ENCODE peak calls at places on chromosome 16, in six cellular contexts. Z is prostate gland, F is A549, D is heart right ventricle, M is PC-3, U is esophagus squamous epithelium. H is an unnamed sample.

GRCh38 chr16:675884-676564 is 553 bp downstream of the RHBDL1 start:
- DNase-seq in Z (no peak), F (no peak), D (no peak), M (no peak), U (no peak), H (no peak)

GRCh38 chr16:46972429-46972970 is 974 bp downstream of the DNAJA2 start:
- DNase-seq in Z (no peak), F (peak; percentile 28), D (no peak), M (peak; percentile 30), U (no peak), H (no peak)

GRCh38 chr16:58644765-58645487 is 15.3 kb upstream of the CNOT1 start:
- DNase-seq in Z (no peak), F (no peak), D (no peak), M (peak; percentile 30), U (no peak), H (no peak)

GRCh38 chr16:76226011-76226410 is 51.2 kb upstream of the CNTNAP4 start:
- DNase-seq in Z (no peak), F (no peak), D (no peak), M (peak; percentile 26), U (no peak), H (no peak)

GRCh38 chr16:75048051-75048450 is 49.2 kb downstream of the ZNRF1 start:
- DNase-seq in Z (no peak), F (no peak), D (no peak), M (peak; percentile 19), U (no peak), H (no peak)

GRCh38 chr16:23384878-23385277 is 68.1 kb downstream of the COG7 start:
- DNase-seq in Z (peak; percentile 66), F (no peak), D (no peak), M (no peak), U (no peak), H (no peak)

GRCh38 chr16:71357681-71358080 is 842 bp upstream of the CALB2 start:
- DNase-seq in Z (no peak), F (peak; percentile 22), D (no peak), M (peak; percentile 25), U (no peak), H (no peak)

GRCh38 chr16:1196494-1196893 is 28.6 kb downstream of the TPSG1 start:
- DNase-seq in Z (no peak), F (no peak), D (no peak), M (no peak), U (no peak), H (no peak)

GRCh38 chr16:89525146-89525913 is 17.1 kb downstream of the SPG7 start:
- DNase-seq in Z (no peak), F (no peak), D (peak; percentile 54), M (no peak), U (no peak), H (no peak)

GRCh38 chr16:73382921-73383594 is 335.1 kb upstream of the ZFHX3 start:
- DNase-seq in Z (no peak), F (no peak), D (no peak), M (no peak), U (no peak), H (no peak)

GRCh38 chr16:88437367-88437964 is 15.6 kb upstream of the ZFPM1 start:
- DNase-seq in Z (no peak), F (peak; percentile 52), D (no peak), M (peak; percentile 68), U (no peak), H (no peak)

GRCh38 chr16:924806-925205 is 46.0 kb downstream of the LMF1 start:
- DNase-seq in Z (no peak), F (no peak), D (no peak), M (no peak), U (no peak), H (no peak)

GRCh38 chr16:56450275-56450889 is 750 bp downstream of the NUDT21 start:
- DNase-seq in Z (no peak), F (peak; percentile 5), D (no peak), M (no peak), U (no peak), H (no peak)

GRCh38 chr16:49932943-49933342 is 77.0 kb upstream of the ZNF423 start:
- DNase-seq in Z (no peak), F (no peak), D (peak; percentile 19), M (peak; percentile 5), U (no peak), H (no peak)

GRCh38 chr16:23905027-23905426 is 69.2 kb downstream of the PRKCB start:
- DNase-seq in Z (peak; percentile 47), F (peak; percentile 86), D (no peak), M (peak; percentile 11), U (no peak), H (no peak)

GRCh38 chr16:31093132-31093703 is 1.4 kb downstream of the VKORC1 start:
- DNase-seq in Z (no peak), F (peak; percentile 31), D (no peak), M (peak; percentile 54), U (no peak), H (no peak)

GRCh38 chr16:27745348-27745747 is 195.4 kb downstream of the KATNIP start:
- DNase-seq in Z (no peak), F (peak; percentile 25), D (no peak), M (no peak), U (no peak), H (no peak)

GRCh38 chr16:24463196-24463945 is 76.0 kb upstream of the RBBP6 start:
- DNase-seq in Z (no peak), F (no peak), D (no peak), M (no peak), U (no peak), H (no peak)

GRCh38 chr16:87778476-87778829 is 12.7 kb upstream of the KLHDC4 start:
- DNase-seq in Z (no peak), F (no peak), D (no peak), M (no peak), U (no peak), H (no peak)

GRCh38 chr16:78444-79145 is 570 bp downstream of the MPG start:
- DNase-seq in Z (no peak), F (no peak), D (no peak), M (peak; percentile 32), U (no peak), H (no peak)

GRCh38 chr16:65494080-65494479 is 372.2 kb upstream of the CDH11 start:
- DNase-seq in Z (no peak), F (no peak), D (no peak), M (no peak), U (no peak), H (no peak)

GRCh38 chr16:667113-667779 is 686 bp upstream of the RHOT2 start:
- DNase-seq in Z (no peak), F (no peak), D (no peak), M (no peak), U (no peak), H (no peak)

GRCh38 chr16:78659216-78659615 is 559.8 kb downstream of the WWOX start:
- DNase-seq in Z (no peak), F (no peak), D (peak; percentile 19), M (no peak), U (no peak), H (no peak)

GRCh38 chr16:53893731-53894435 is 189.9 kb downstream of the FTO start:
- DNase-seq in Z (peak; percentile 48), F (peak; percentile 31), D (no peak), M (peak; percentile 68), U (no peak), H (no peak)

GRCh38 chr16:84038491-84038890 is 4.1 kb downstream of the SLC38A8 start:
- DNase-seq in Z (no peak), F (no peak), D (no peak), M (no peak), U (no peak), H (no peak)

GRCh38 chr16:35687781-35688180 is 2228.4 kb downstream of the TP53TG3F start:
- DNase-seq in Z (no peak), F (no peak), D (no peak), M (no peak), U (no peak), H (no peak)
- H3K9me3 ChIP-seq in Z (no peaks in the 10 kb centered on the region), F (no peaks in the 10 kb centered on the region), D (no peaks in the 10 kb centered on the region), M (no peaks in the 10 kb centered on the region), U (peaks cover 3% of the 10 kb centered on the region), H (no peaks in the 10 kb centered on the region)

DNA sequence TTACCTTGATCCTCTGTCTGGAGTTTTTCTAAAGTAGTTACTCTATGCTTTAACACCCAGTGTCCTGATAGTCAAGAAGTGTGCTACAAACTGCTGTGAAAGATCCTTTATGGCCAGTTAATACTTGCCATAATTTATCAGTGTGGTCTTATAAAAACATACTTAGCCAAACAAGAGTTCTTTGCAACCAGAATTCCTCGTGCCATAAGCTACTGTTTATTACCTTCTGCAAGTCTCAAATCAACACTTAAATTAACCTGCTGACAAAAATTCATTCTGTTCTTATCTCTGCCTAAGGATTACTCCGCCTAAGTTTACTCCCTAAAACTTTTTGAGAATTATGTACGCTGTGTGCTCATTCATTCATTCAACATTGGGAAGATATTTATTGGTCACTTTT is 22.8 kb downstream of the ZNF75A start:
- DNase-seq in Z (no peak), F (no peak), D (no peak), M (no peak), U (no peak), H (no peak)
- H3K9me3 ChIP-seq in Z (no peaks in the 10 kb centered on the region), F (peaks cover 57% of the 10 kb centered on the region), D (no peaks in the 10 kb centered on the region), M (no peaks in the 10 kb centered on the region), U (peaks cover 5% of the 10 kb centered on the region), H (peaks cover 7% of the 10 kb centered on the region)

GRCh38 chr16:80116711-80117110 is 424.1 kb upstream of the DYNLRB2 start:
- DNase-seq in Z (no peak), F (no peak), D (no peak), M (no peak), U (no peak), H (no peak)
- H3K9me3 ChIP-seq in Z (no peaks in the 10 kb centered on the region), F (no peaks in the 10 kb centered on the region), D (no peaks in the 10 kb centered on the region), M (no peaks in the 10 kb centered on the region), U (no peaks in the 10 kb centered on the region), H (no peaks in the 10 kb centered on the region)

DNA sequence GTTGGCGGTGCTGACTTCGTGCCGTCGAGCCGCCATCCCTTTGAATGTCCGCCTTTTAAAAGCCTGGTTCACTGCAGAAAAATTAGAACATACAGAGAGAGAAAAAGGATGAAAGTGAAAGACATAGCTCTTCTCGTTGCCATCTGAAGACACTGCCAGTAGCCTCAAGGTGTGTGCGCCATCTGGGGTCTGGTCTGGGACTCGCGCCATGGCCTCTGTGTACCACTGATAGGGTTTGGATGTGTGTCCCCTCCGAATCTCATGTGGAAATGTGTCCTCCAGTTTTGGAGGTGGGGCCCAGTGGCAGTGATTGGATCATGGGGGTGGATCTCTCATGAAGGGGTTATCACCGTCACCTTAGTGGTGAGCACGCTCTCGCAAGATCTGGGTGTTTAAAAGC is 15.5 kb downstream of the GSE1 start:
- DNase-seq in Z (no peak), F (no peak), D (no peak), M (no peak), U (no peak), H (no peak)
- H3K9me3 ChIP-seq in Z (no peaks in the 10 kb centered on the region), F (no peaks in the 10 kb centered on the region), D (peaks cover 4% of the 10 kb centered on the region), M (no peaks in the 10 kb centered on the region), U (peaks cover 10% of the 10 kb centered on the region), H (no peaks in the 10 kb centered on the region)

GRCh38 chr16:3246002-3246401 is 10.4 kb downstream of the MEFV start:
- DNase-seq in Z (no peak), F (no peak), D (no peak), M (no peak), U (no peak), H (no peak)
- H3K9me3 ChIP-seq in Z (no peaks in the 10 kb centered on the region), F (no peaks in the 10 kb centered on the region), D (no peaks in the 10 kb centered on the region), M (no peaks in the 10 kb centered on the region), U (no peaks in the 10 kb centered on the region), H (no peaks in the 10 kb centered on the region)

H was measured in thoracic aorta.